ENCODE peak calls at places on chromosome 11, in nine cellular contexts. A is G401; M is cardiac septum; S is anterior cingulate cortex; Z is effector memory CD4-positive, alpha-beta T cell; E is neural crest cell; W is endothelial cell; N is stimulated activated CD8-positive, alpha-beta memory T cell treated with anti-CD3 and anti-CD28 coated beads, Interleukin-7, amount 100 ng/mL, for 1 hour; P is iPS-NIHi11. Q is an unnamed sample.

GRCh38 chr11:96265972-96266371 is 77.0 kb downstream of the MAML2 start:
- DNase-seq in A (no peak), S (no peak), N (no peak), Z (no peak), E (no peak), W (no peak), M (no peak), P (no peak), Q (no peak)

GRCh38 chr11:1718326-1718725 is 21.3 kb downstream of the KRTAP5-6 start:
- DNase-seq in M (no peak), P (no peak), S (no peak), A (no peak), E (no peak), Z (no peak), W (no peak), N (no peak), Q (no peak)

GRCh38 chr11:12008790-12009616 is 577 bp upstream of the DKK3 start:
- DNase-seq in P (peak; percentile 96), E (peak; percentile 54), S (peak; percentile 78), A (peak; percentile 69), M (no peak), W (peak; percentile 57), Z (no peak), N (no peak), Q (no peak)

GRCh38 chr11:43735931-43736330 is 55.4 kb downstream of the HSD17B12 start:
- DNase-seq in P (no peak), A (peak; percentile 52), E (no peak), S (no peak), Z (no peak), W (no peak), N (no peak), M (no peak), Q (no peak)

GRCh38 chr11:30788849-30789248 is 202.7 kb upstream of the MPPED2 start:
- DNase-seq in N (no peak), M (no peak), W (no peak), S (no peak), P (no peak), A (no peak), E (no peak), Z (no peak), Q (no peak)

GRCh38 chr11:76793834-76794291 is 10.7 kb downstream of the TSKU start:
- DNase-seq in E (no peak), W (no peak), P (peak; percentile 57), A (no peak), S (no peak), Z (no peak), M (no peak), N (no peak), Q (no peak)

GRCh38 chr11:69382131-69383128 is 88.5 kb downstream of the MYEOV start:
- DNase-seq in A (no peak), S (no peak), N (no peak), M (peak; percentile 78), W (no peak), E (no peak), Z (no peak), P (peak; percentile 79), Q (peak; percentile 76)

GRCh38 chr11:36469063-36469462 is 41.0 kb downstream of the TRAF6 start:
- DNase-seq in A (no peak), M (no peak), E (no peak), Z (no peak), N (no peak), S (no peak), W (peak; percentile 75), P (peak; percentile 76), Q (no peak)